ENCODE peak calls at places on chromosomes 1 and 21, in six cellular contexts. One of them, this sample, is unnamed.

GRCh38 chr1:234593771-234594504 is 16.0 kb downstream of the IRF2BP2 start:
- DNase-seq in hippocampal formation: no peak
- DNase-seq in stimulated activated CD8-positive, alpha-beta memory T cell treated with anti-CD3 and anti-CD28 coated beads, Interleukin-15, amount 100 ng/mL, for 4 hours: no peak
- DNase-seq in neural crest cell: no peak
- DNase-seq in kidney tubule cell: no peak
- DNase-seq in anterior cingulate cortex: no peak
- DNase-seq in this sample: no peak

GRCh38 chr1:209651148-209651547 is 1.1 kb downstream of the LAMB3 start:
- DNase-seq in neural crest cell: no peak
- DNase-seq in stimulated activated CD8-positive, alpha-beta memory T cell treated with anti-CD3 and anti-CD28 coated beads, Interleukin-15, amount 100 ng/mL, for 4 hours: no peak
- DNase-seq in hippocampal formation: no peak
- DNase-seq in anterior cingulate cortex: no peak
- DNase-seq in kidney tubule cell: peak; percentile 83
- DNase-seq in this sample: peak; percentile 88

GRCh38 chr1:41683681-41684500 is 199.4 kb upstream of the EDN2 start:
- DNase-seq in anterior cingulate cortex: no peak
- DNase-seq in hippocampal formation: no peak
- DNase-seq in stimulated activated CD8-positive, alpha-beta memory T cell treated with anti-CD3 and anti-CD28 coated beads, Interleukin-15, amount 100 ng/mL, for 4 hours: no peak
- DNase-seq in kidney tubule cell: peak; percentile 67
- DNase-seq in neural crest cell: no peak
- DNase-seq in this sample: no peak

GRCh38 chr1:119617751-119618691 is 30.0 kb downstream of the ZNF697 start:
- DNase-seq in neural crest cell: no peak
- DNase-seq in stimulated activated CD8-positive, alpha-beta memory T cell treated with anti-CD3 and anti-CD28 coated beads, Interleukin-15, amount 100 ng/mL, for 4 hours: no peak
- DNase-seq in kidney tubule cell: no peak
- DNase-seq in hippocampal formation: peak; percentile 8
- DNase-seq in anterior cingulate cortex: no peak
- DNase-seq in this sample: no peak

GRCh38 chr21:42644223-42645208 is 8.9 kb upstream of the PDE9A start:
- DNase-seq in stimulated activated CD8-positive, alpha-beta memory T cell treated with anti-CD3 and anti-CD28 coated beads, Interleukin-15, amount 100 ng/mL, for 4 hours: no peak
- DNase-seq in kidney tubule cell: peak; percentile 42
- DNase-seq in neural crest cell: no peak
- DNase-seq in hippocampal formation: no peak
- DNase-seq in anterior cingulate cortex: no peak
- DNase-seq in this sample: no peak

GRCh38 chr1:49333946-49334345 is 557.3 kb upstream of the BEND5 start:
- DNase-seq in neural crest cell: no peak
- DNase-seq in kidney tubule cell: no peak
- DNase-seq in hippocampal formation: no peak
- DNase-seq in stimulated activated CD8-positive, alpha-beta memory T cell treated with anti-CD3 and anti-CD28 coated beads, Interleukin-15, amount 100 ng/mL, for 4 hours: no peak
- DNase-seq in anterior cingulate cortex: no peak
- DNase-seq in this sample: no peak

GRCh38 chr1:24501371-24502167 is 1.1 kb upstream of the RCAN3 start:
- DNase-seq in stimulated activated CD8-positive, alpha-beta memory T cell treated with anti-CD3 and anti-CD28 coated beads, Interleukin-15, amount 100 ng/mL, for 4 hours: no peak
- DNase-seq in neural crest cell: no peak
- DNase-seq in hippocampal formation: no peak
- DNase-seq in kidney tubule cell: peak; percentile 54
- DNase-seq in anterior cingulate cortex: no peak
- DNase-seq in this sample: peak; percentile 15

GRCh38 chr21:14843991-14844390 is 220.8 kb downstream of the NRIP1 start:
- DNase-seq in neural crest cell: no peak
- DNase-seq in kidney tubule cell: no peak
- DNase-seq in anterior cingulate cortex: no peak
- DNase-seq in hippocampal formation: no peak
- DNase-seq in stimulated activated CD8-positive, alpha-beta memory T cell treated with anti-CD3 and anti-CD28 coated beads, Interleukin-15, amount 100 ng/mL, for 4 hours: no peak
- DNase-seq in this sample: no peak

GRCh38 chr1:174769961-174770549 is 229.7 kb upstream of the CACYBP start:
- DNase-seq in kidney tubule cell: peak; percentile 58
- DNase-seq in stimulated activated CD8-positive, alpha-beta memory T cell treated with anti-CD3 and anti-CD28 coated beads, Interleukin-15, amount 100 ng/mL, for 4 hours: no peak
- DNase-seq in hippocampal formation: peak; percentile 55
- DNase-seq in neural crest cell: no peak
- DNase-seq in anterior cingulate cortex: no peak
- DNase-seq in this sample: peak; percentile 79

GRCh38 chr1:58104960-58105359 is 441.6 kb downstream of the OMA1 start:
- DNase-seq in stimulated activated CD8-positive, alpha-beta memory T cell treated with anti-CD3 and anti-CD28 coated beads, Interleukin-15, amount 100 ng/mL, for 4 hours: no peak
- DNase-seq in hippocampal formation: no peak
- DNase-seq in anterior cingulate cortex: no peak
- DNase-seq in kidney tubule cell: no peak
- DNase-seq in neural crest cell: no peak
- DNase-seq in this sample: no peak

GRCh38 chr1:59172693-59173092 is 124.2 kb upstream of the FGGY start:
- DNase-seq in anterior cingulate cortex: no peak
- DNase-seq in hippocampal formation: no peak
- DNase-seq in kidney tubule cell: no peak
- DNase-seq in neural crest cell: no peak
- DNase-seq in stimulated activated CD8-positive, alpha-beta memory T cell treated with anti-CD3 and anti-CD28 coated beads, Interleukin-15, amount 100 ng/mL, for 4 hours: no peak
- DNase-seq in this sample: no peak

GRCh38 chr1:95650631-95651030 is 416.6 kb downstream of the RWDD3 start:
- DNase-seq in hippocampal formation: no peak
- DNase-seq in stimulated activated CD8-positive, alpha-beta memory T cell treated with anti-CD3 and anti-CD28 coated beads, Interleukin-15, amount 100 ng/mL, for 4 hours: no peak
- DNase-seq in anterior cingulate cortex: no peak
- DNase-seq in kidney tubule cell: no peak
- DNase-seq in neural crest cell: no peak
- DNase-seq in this sample: no peak

GRCh38 chr1:41382531-41383090 is 21.4 kb downstream of the FOXO6 start:
- DNase-seq in stimulated activated CD8-positive, alpha-beta memory T cell treated with anti-CD3 and anti-CD28 coated beads, Interleukin-15, amount 100 ng/mL, for 4 hours: no peak
- DNase-seq in anterior cingulate cortex: no peak
- DNase-seq in hippocampal formation: no peak
- DNase-seq in neural crest cell: no peak
- DNase-seq in kidney tubule cell: peak; percentile 52
- DNase-seq in this sample: peak; percentile 51

GRCh38 chr1:34709547-34709946 is 45.3 kb upstream of the GJB5 start:
- DNase-seq in hippocampal formation: no peak
- DNase-seq in anterior cingulate cortex: no peak
- DNase-seq in neural crest cell: no peak
- DNase-seq in stimulated activated CD8-positive, alpha-beta memory T cell treated with anti-CD3 and anti-CD28 coated beads, Interleukin-15, amount 100 ng/mL, for 4 hours: no peak
- DNase-seq in kidney tubule cell: no peak
- DNase-seq in this sample: peak; percentile 18

GRCh38 chr21:18951291-18952038 is 547.9 kb upstream of the TMPRSS15 start:
- DNase-seq in kidney tubule cell: peak; percentile 27
- DNase-seq in anterior cingulate cortex: no peak
- DNase-seq in stimulated activated CD8-positive, alpha-beta memory T cell treated with anti-CD3 and anti-CD28 coated beads, Interleukin-15, amount 100 ng/mL, for 4 hours: no peak
- DNase-seq in hippocampal formation: no peak
- DNase-seq in neural crest cell: peak; percentile 35
- DNase-seq in this sample: no peak

GRCh38 chr1:22850681-22851080 is 122.0 kb downstream of the LACTBL1 start:
- DNase-seq in neural crest cell: no peak
- DNase-seq in anterior cingulate cortex: peak; percentile 48
- DNase-seq in kidney tubule cell: no peak
- DNase-seq in hippocampal formation: peak; percentile 46
- DNase-seq in stimulated activated CD8-positive, alpha-beta memory T cell treated with anti-CD3 and anti-CD28 coated beads, Interleukin-15, amount 100 ng/mL, for 4 hours: no peak
- DNase-seq in this sample: peak; percentile 24

GRCh38 chr1:235735630-235736029 is 86.0 kb upstream of the GNG4 start:
- DNase-seq in hippocampal formation: peak; percentile 18
- DNase-seq in neural crest cell: no peak
- DNase-seq in kidney tubule cell: no peak
- DNase-seq in anterior cingulate cortex: no peak
- DNase-seq in stimulated activated CD8-positive, alpha-beta memory T cell treated with anti-CD3 and anti-CD28 coated beads, Interleukin-15, amount 100 ng/mL, for 4 hours: no peak
- DNase-seq in this sample: no peak

This sample was measured in adipocyte.